ENCODE peak calls at places on chromosomes 3 and 15, in ten cellular contexts. One of them, this sample, is unnamed.

GRCh38 chr15:69675727-69676126 is 223.1 kb downstream of the RPLP1 start:
- DNase-seq in activated naive CD8-positive, alpha-beta T cell treated with anti-CD3 and anti-CD28 coated beads, Interleukin-2, amount 50 U/mL, for 24 hours: no peak
- DNase-seq in stimulated activated CD8-positive, alpha-beta memory T cell treated with anti-CD3 and anti-CD28 coated beads, Interleukin-12 subunit alpha, Interleukin-12 subunit beta, amount 100 ng/mL, for 1 hour: no peak
- DNase-seq in ureter: no peak
- DNase-seq in GM19239: no peak
- DNase-seq in A673: no peak
- DNase-seq in stimulated activated CD4-positive, alpha-beta T cell treated with anti-CD3 and anti-CD28 coated beads, Interleukin-2, amount 100 ng/mL, for 24 hours: no peak
- DNase-seq in GM04503: no peak
- DNase-seq in GF-D8: no peak
- DNase-seq in NB4: no peak
- DNase-seq in this sample: no peak

GRCh38 chr15:65944404-65944803 is 75.1 kb downstream of the RAB11A start:
- DNase-seq in activated naive CD8-positive, alpha-beta T cell treated with anti-CD3 and anti-CD28 coated beads, Interleukin-2, amount 50 U/mL, for 24 hours: no peak
- DNase-seq in stimulated activated CD8-positive, alpha-beta memory T cell treated with anti-CD3 and anti-CD28 coated beads, Interleukin-12 subunit alpha, Interleukin-12 subunit beta, amount 100 ng/mL, for 1 hour: no peak
- DNase-seq in ureter: no peak
- DNase-seq in GM19239: no peak
- DNase-seq in A673: no peak
- DNase-seq in stimulated activated CD4-positive, alpha-beta T cell treated with anti-CD3 and anti-CD28 coated beads, Interleukin-2, amount 100 ng/mL, for 24 hours: no peak
- DNase-seq in GM04503: no peak
- DNase-seq in GF-D8: no peak
- DNase-seq in NB4: no peak
- DNase-seq in this sample: no peak

GRCh38 chr3:120177151-120177550 is 82.9 kb upstream of the GSK3B start:
- DNase-seq in activated naive CD8-positive, alpha-beta T cell treated with anti-CD3 and anti-CD28 coated beads, Interleukin-2, amount 50 U/mL, for 24 hours: no peak
- DNase-seq in stimulated activated CD8-positive, alpha-beta memory T cell treated with anti-CD3 and anti-CD28 coated beads, Interleukin-12 subunit alpha, Interleukin-12 subunit beta, amount 100 ng/mL, for 1 hour: no peak
- DNase-seq in ureter: no peak
- DNase-seq in GM19239: no peak
- DNase-seq in A673: peak; percentile 18
- DNase-seq in stimulated activated CD4-positive, alpha-beta T cell treated with anti-CD3 and anti-CD28 coated beads, Interleukin-2, amount 100 ng/mL, for 24 hours: no peak
- DNase-seq in GM04503: peak; percentile 71
- DNase-seq in GF-D8: no peak
- DNase-seq in NB4: no peak
- DNase-seq in this sample: no peak

GRCh38 chr3:123110238-123110952 is 43.6 kb downstream of the PDIA5 start:
- DNase-seq in activated naive CD8-positive, alpha-beta T cell treated with anti-CD3 and anti-CD28 coated beads, Interleukin-2, amount 50 U/mL, for 24 hours: no peak
- DNase-seq in stimulated activated CD8-positive, alpha-beta memory T cell treated with anti-CD3 and anti-CD28 coated beads, Interleukin-12 subunit alpha, Interleukin-12 subunit beta, amount 100 ng/mL, for 1 hour: no peak
- DNase-seq in ureter: no peak
- DNase-seq in GM19239: no peak
- DNase-seq in A673: peak; percentile 80
- DNase-seq in stimulated activated CD4-positive, alpha-beta T cell treated with anti-CD3 and anti-CD28 coated beads, Interleukin-2, amount 100 ng/mL, for 24 hours: no peak
- DNase-seq in GM04503: no peak
- DNase-seq in GF-D8: no peak
- DNase-seq in NB4: no peak
- DNase-seq in this sample: no peak

GRCh38 chr3:172077197-172077734 is 37.9 kb downstream of the FNDC3B start:
- DNase-seq in activated naive CD8-positive, alpha-beta T cell treated with anti-CD3 and anti-CD28 coated beads, Interleukin-2, amount 50 U/mL, for 24 hours: no peak
- DNase-seq in stimulated activated CD8-positive, alpha-beta memory T cell treated with anti-CD3 and anti-CD28 coated beads, Interleukin-12 subunit alpha, Interleukin-12 subunit beta, amount 100 ng/mL, for 1 hour: no peak
- DNase-seq in ureter: no peak
- DNase-seq in GM19239: no peak
- DNase-seq in A673: no peak
- DNase-seq in stimulated activated CD4-positive, alpha-beta T cell treated with anti-CD3 and anti-CD28 coated beads, Interleukin-2, amount 100 ng/mL, for 24 hours: no peak
- DNase-seq in GM04503: no peak
- DNase-seq in GF-D8: no peak
- DNase-seq in NB4: no peak
- DNase-seq in this sample: no peak

GRCh38 chr15:68679161-68679560 is 100.4 kb downstream of the CORO2B start:
- DNase-seq in activated naive CD8-positive, alpha-beta T cell treated with anti-CD3 and anti-CD28 coated beads, Interleukin-2, amount 50 U/mL, for 24 hours: no peak
- DNase-seq in stimulated activated CD8-positive, alpha-beta memory T cell treated with anti-CD3 and anti-CD28 coated beads, Interleukin-12 subunit alpha, Interleukin-12 subunit beta, amount 100 ng/mL, for 1 hour: no peak
- DNase-seq in ureter: no peak
- DNase-seq in GM19239: no peak
- DNase-seq in A673: no peak
- DNase-seq in stimulated activated CD4-positive, alpha-beta T cell treated with anti-CD3 and anti-CD28 coated beads, Interleukin-2, amount 100 ng/mL, for 24 hours: no peak
- DNase-seq in GM04503: no peak
- DNase-seq in GF-D8: no peak
- DNase-seq in NB4: no peak
- DNase-seq in this sample: no peak

GRCh38 chr3:115912372-115912771 is 289.1 kb downstream of the GAP43 start:
- DNase-seq in activated naive CD8-positive, alpha-beta T cell treated with anti-CD3 and anti-CD28 coated beads, Interleukin-2, amount 50 U/mL, for 24 hours: no peak
- DNase-seq in stimulated activated CD8-positive, alpha-beta memory T cell treated with anti-CD3 and anti-CD28 coated beads, Interleukin-12 subunit alpha, Interleukin-12 subunit beta, amount 100 ng/mL, for 1 hour: no peak
- DNase-seq in ureter: no peak
- DNase-seq in GM19239: no peak
- DNase-seq in A673: no peak
- DNase-seq in stimulated activated CD4-positive, alpha-beta T cell treated with anti-CD3 and anti-CD28 coated beads, Interleukin-2, amount 100 ng/mL, for 24 hours: no peak
- DNase-seq in GM04503: no peak
- DNase-seq in GF-D8: no peak
- DNase-seq in NB4: no peak
- DNase-seq in this sample: no peak

GRCh38 chr3:176663376-176663775 is 533.9 kb downstream of the TBL1XR1 start:
- DNase-seq in activated naive CD8-positive, alpha-beta T cell treated with anti-CD3 and anti-CD28 coated beads, Interleukin-2, amount 50 U/mL, for 24 hours: no peak
- DNase-seq in stimulated activated CD8-positive, alpha-beta memory T cell treated with anti-CD3 and anti-CD28 coated beads, Interleukin-12 subunit alpha, Interleukin-12 subunit beta, amount 100 ng/mL, for 1 hour: no peak
- DNase-seq in ureter: no peak
- DNase-seq in GM19239: no peak
- DNase-seq in A673: no peak
- DNase-seq in stimulated activated CD4-positive, alpha-beta T cell treated with anti-CD3 and anti-CD28 coated beads, Interleukin-2, amount 100 ng/mL, for 24 hours: no peak
- DNase-seq in GM04503: no peak
- DNase-seq in GF-D8: no peak
- DNase-seq in NB4: no peak
- DNase-seq in this sample: no peak

GRCh38 chr3:186067360-186068242 is 41.3 kb downstream of the ETV5 start:
- DNase-seq in activated naive CD8-positive, alpha-beta T cell treated with anti-CD3 and anti-CD28 coated beads, Interleukin-2, amount 50 U/mL, for 24 hours: no peak
- DNase-seq in stimulated activated CD8-positive, alpha-beta memory T cell treated with anti-CD3 and anti-CD28 coated beads, Interleukin-12 subunit alpha, Interleukin-12 subunit beta, amount 100 ng/mL, for 1 hour: no peak
- DNase-seq in ureter: no peak
- DNase-seq in GM19239: peak; percentile 19
- DNase-seq in A673: no peak
- DNase-seq in stimulated activated CD4-positive, alpha-beta T cell treated with anti-CD3 and anti-CD28 coated beads, Interleukin-2, amount 100 ng/mL, for 24 hours: no peak
- DNase-seq in GM04503: no peak
- DNase-seq in GF-D8: no peak
- DNase-seq in NB4: no peak
- DNase-seq in this sample: no peak

GRCh38 chr15:68000754-68001153 is 53.4 kb upstream of the PIAS1 start:
- DNase-seq in activated naive CD8-positive, alpha-beta T cell treated with anti-CD3 and anti-CD28 coated beads, Interleukin-2, amount 50 U/mL, for 24 hours: no peak
- DNase-seq in stimulated activated CD8-positive, alpha-beta memory T cell treated with anti-CD3 and anti-CD28 coated beads, Interleukin-12 subunit alpha, Interleukin-12 subunit beta, amount 100 ng/mL, for 1 hour: no peak
- DNase-seq in ureter: no peak
- DNase-seq in GM19239: no peak
- DNase-seq in A673: no peak
- DNase-seq in stimulated activated CD4-positive, alpha-beta T cell treated with anti-CD3 and anti-CD28 coated beads, Interleukin-2, amount 100 ng/mL, for 24 hours: no peak
- DNase-seq in GM04503: no peak
- DNase-seq in GF-D8: no peak
- DNase-seq in NB4: no peak
- DNase-seq in this sample: no peak

GRCh38 chr3:195365371-195365770 is 77.4 kb downstream of the ACAP2 start:
- DNase-seq in activated naive CD8-positive, alpha-beta T cell treated with anti-CD3 and anti-CD28 coated beads, Interleukin-2, amount 50 U/mL, for 24 hours: no peak
- DNase-seq in stimulated activated CD8-positive, alpha-beta memory T cell treated with anti-CD3 and anti-CD28 coated beads, Interleukin-12 subunit alpha, Interleukin-12 subunit beta, amount 100 ng/mL, for 1 hour: no peak
- DNase-seq in ureter: no peak
- DNase-seq in GM19239: no peak
- DNase-seq in A673: no peak
- DNase-seq in stimulated activated CD4-positive, alpha-beta T cell treated with anti-CD3 and anti-CD28 coated beads, Interleukin-2, amount 100 ng/mL, for 24 hours: no peak
- DNase-seq in GM04503: no peak
- DNase-seq in GF-D8: no peak
- DNase-seq in NB4: no peak
- DNase-seq in this sample: no peak

GRCh38 chr15:77966540-77967290 is 110.8 kb downstream of the TBC1D2B start:
- DNase-seq in activated naive CD8-positive, alpha-beta T cell treated with anti-CD3 and anti-CD28 coated beads, Interleukin-2, amount 50 U/mL, for 24 hours: peak; percentile 63
- DNase-seq in stimulated activated CD8-positive, alpha-beta memory T cell treated with anti-CD3 and anti-CD28 coated beads, Interleukin-12 subunit alpha, Interleukin-12 subunit beta, amount 100 ng/mL, for 1 hour: peak; percentile 39
- DNase-seq in ureter: no peak
- DNase-seq in GM19239: no peak
- DNase-seq in A673: peak; percentile 56
- DNase-seq in stimulated activated CD4-positive, alpha-beta T cell treated with anti-CD3 and anti-CD28 coated beads, Interleukin-2, amount 100 ng/mL, for 24 hours: peak; percentile 63
- DNase-seq in GM04503: no peak
- DNase-seq in GF-D8: no peak
- DNase-seq in NB4: peak; percentile 71
- DNase-seq in this sample: no peak

GRCh38 chr3:48507256-48508061 is 3.5 kb upstream of the SHISA5 start:
- DNase-seq in activated naive CD8-positive, alpha-beta T cell treated with anti-CD3 and anti-CD28 coated beads, Interleukin-2, amount 50 U/mL, for 24 hours: peak; percentile 71
- DNase-seq in stimulated activated CD8-positive, alpha-beta memory T cell treated with anti-CD3 and anti-CD28 coated beads, Interleukin-12 subunit alpha, Interleukin-12 subunit beta, amount 100 ng/mL, for 1 hour: peak; percentile 68
- DNase-seq in ureter: peak; percentile 84
- DNase-seq in GM19239: peak; percentile 81
- DNase-seq in A673: peak; percentile 21
- DNase-seq in stimulated activated CD4-positive, alpha-beta T cell treated with anti-CD3 and anti-CD28 coated beads, Interleukin-2, amount 100 ng/mL, for 24 hours: peak; percentile 70
- DNase-seq in GM04503: peak; percentile 10
- DNase-seq in GF-D8: peak; percentile 27
- DNase-seq in NB4: peak; percentile 77
- DNase-seq in this sample: no peak

GRCh38 chr3:157394361-157394760 is 42.3 kb upstream of the PTX3 start:
- DNase-seq in activated naive CD8-positive, alpha-beta T cell treated with anti-CD3 and anti-CD28 coated beads, Interleukin-2, amount 50 U/mL, for 24 hours: no peak
- DNase-seq in stimulated activated CD8-positive, alpha-beta memory T cell treated with anti-CD3 and anti-CD28 coated beads, Interleukin-12 subunit alpha, Interleukin-12 subunit beta, amount 100 ng/mL, for 1 hour: no peak
- DNase-seq in ureter: no peak
- DNase-seq in GM19239: no peak
- DNase-seq in A673: no peak
- DNase-seq in stimulated activated CD4-positive, alpha-beta T cell treated with anti-CD3 and anti-CD28 coated beads, Interleukin-2, amount 100 ng/mL, for 24 hours: no peak
- DNase-seq in GM04503: no peak
- DNase-seq in GF-D8: no peak
- DNase-seq in NB4: no peak
- DNase-seq in this sample: no peak

GRCh38 chr15:94576889-94577533 is 345.6 kb downstream of the MCTP2 start:
- DNase-seq in activated naive CD8-positive, alpha-beta T cell treated with anti-CD3 and anti-CD28 coated beads, Interleukin-2, amount 50 U/mL, for 24 hours: peak; percentile 49
- DNase-seq in stimulated activated CD8-positive, alpha-beta memory T cell treated with anti-CD3 and anti-CD28 coated beads, Interleukin-12 subunit alpha, Interleukin-12 subunit beta, amount 100 ng/mL, for 1 hour: no peak
- DNase-seq in ureter: no peak
- DNase-seq in GM19239: peak; percentile 21
- DNase-seq in A673: peak; percentile 63
- DNase-seq in stimulated activated CD4-positive, alpha-beta T cell treated with anti-CD3 and anti-CD28 coated beads, Interleukin-2, amount 100 ng/mL, for 24 hours: peak; percentile 41
- DNase-seq in GM04503: no peak
- DNase-seq in GF-D8: no peak
- DNase-seq in NB4: peak; percentile 65
- DNase-seq in this sample: peak; percentile 19

GRCh38 chr3:60582285-60582684 is 669.0 kb downstream of the FHIT start:
- DNase-seq in activated naive CD8-positive, alpha-beta T cell treated with anti-CD3 and anti-CD28 coated beads, Interleukin-2, amount 50 U/mL, for 24 hours: no peak
- DNase-seq in stimulated activated CD8-positive, alpha-beta memory T cell treated with anti-CD3 and anti-CD28 coated beads, Interleukin-12 subunit alpha, Interleukin-12 subunit beta, amount 100 ng/mL, for 1 hour: no peak
- DNase-seq in ureter: no peak
- DNase-seq in GM19239: no peak
- DNase-seq in A673: no peak
- DNase-seq in stimulated activated CD4-positive, alpha-beta T cell treated with anti-CD3 and anti-CD28 coated beads, Interleukin-2, amount 100 ng/mL, for 24 hours: no peak
- DNase-seq in GM04503: no peak
- DNase-seq in GF-D8: no peak
- DNase-seq in NB4: no peak
- DNase-seq in this sample: no peak

GRCh38 chr3:140447991-140448390 is 229.9 kb upstream of the TRIM42 start:
- DNase-seq in activated naive CD8-positive, alpha-beta T cell treated with anti-CD3 and anti-CD28 coated beads, Interleukin-2, amount 50 U/mL, for 24 hours: no peak
- DNase-seq in stimulated activated CD8-positive, alpha-beta memory T cell treated with anti-CD3 and anti-CD28 coated beads, Interleukin-12 subunit alpha, Interleukin-12 subunit beta, amount 100 ng/mL, for 1 hour: no peak
- DNase-seq in ureter: no peak
- DNase-seq in GM19239: no peak
- DNase-seq in A673: no peak
- DNase-seq in stimulated activated CD4-positive, alpha-beta T cell treated with anti-CD3 and anti-CD28 coated beads, Interleukin-2, amount 100 ng/mL, for 24 hours: no peak
- DNase-seq in GM04503: no peak
- DNase-seq in GF-D8: no peak
- DNase-seq in NB4: no peak
- DNase-seq in this sample: no peak

GRCh38 chr15:48021336-48022086 is 99.3 kb upstream of the SLC24A5 start:
- DNase-seq in activated naive CD8-positive, alpha-beta T cell treated with anti-CD3 and anti-CD28 coated beads, Interleukin-2, amount 50 U/mL, for 24 hours: no peak
- DNase-seq in stimulated activated CD8-positive, alpha-beta memory T cell treated with anti-CD3 and anti-CD28 coated beads, Interleukin-12 subunit alpha, Interleukin-12 subunit beta, amount 100 ng/mL, for 1 hour: no peak
- DNase-seq in ureter: no peak
- DNase-seq in GM19239: no peak
- DNase-seq in A673: no peak
- DNase-seq in stimulated activated CD4-positive, alpha-beta T cell treated with anti-CD3 and anti-CD28 coated beads, Interleukin-2, amount 100 ng/mL, for 24 hours: no peak
- DNase-seq in GM04503: no peak
- DNase-seq in GF-D8: no peak
- DNase-seq in NB4: no peak
- DNase-seq in this sample: no peak

GRCh38 chr3:45553469-45553974 is 41.0 kb upstream of the LIMD1 start:
- DNase-seq in activated naive CD8-positive, alpha-beta T cell treated with anti-CD3 and anti-CD28 coated beads, Interleukin-2, amount 50 U/mL, for 24 hours: no peak
- DNase-seq in stimulated activated CD8-positive, alpha-beta memory T cell treated with anti-CD3 and anti-CD28 coated beads, Interleukin-12 subunit alpha, Interleukin-12 subunit beta, amount 100 ng/mL, for 1 hour: no peak
- DNase-seq in ureter: peak; percentile 64
- DNase-seq in GM19239: no peak
- DNase-seq in A673: no peak
- DNase-seq in stimulated activated CD4-positive, alpha-beta T cell treated with anti-CD3 and anti-CD28 coated beads, Interleukin-2, amount 100 ng/mL, for 24 hours: no peak
- DNase-seq in GM04503: no peak
- DNase-seq in GF-D8: peak; percentile 70
- DNase-seq in NB4: peak; percentile 52
- DNase-seq in this sample: no peak

GRCh38 chr3:194840661-194841514 is 155.2 kb downstream of the FAM43A start:
- DNase-seq in activated naive CD8-positive, alpha-beta T cell treated with anti-CD3 and anti-CD28 coated beads, Interleukin-2, amount 50 U/mL, for 24 hours: no peak
- DNase-seq in stimulated activated CD8-positive, alpha-beta memory T cell treated with anti-CD3 and anti-CD28 coated beads, Interleukin-12 subunit alpha, Interleukin-12 subunit beta, amount 100 ng/mL, for 1 hour: no peak
- DNase-seq in ureter: no peak
- DNase-seq in GM19239: no peak
- DNase-seq in A673: peak; percentile 29
- DNase-seq in stimulated activated CD4-positive, alpha-beta T cell treated with anti-CD3 and anti-CD28 coated beads, Interleukin-2, amount 100 ng/mL, for 24 hours: no peak
- DNase-seq in GM04503: no peak
- DNase-seq in GF-D8: no peak
- DNase-seq in NB4: peak; percentile 55
- DNase-seq in this sample: no peak

GRCh38 chr3:12471228-12471627 is 13.1 kb upstream of the TSEN2 start:
- DNase-seq in activated naive CD8-positive, alpha-beta T cell treated with anti-CD3 and anti-CD28 coated beads, Interleukin-2, amount 50 U/mL, for 24 hours: peak; percentile 70
- DNase-seq in stimulated activated CD8-positive, alpha-beta memory T cell treated with anti-CD3 and anti-CD28 coated beads, Interleukin-12 subunit alpha, Interleukin-12 subunit beta, amount 100 ng/mL, for 1 hour: no peak
- DNase-seq in ureter: peak; percentile 72
- DNase-seq in GM19239: no peak
- DNase-seq in A673: no peak
- DNase-seq in stimulated activated CD4-positive, alpha-beta T cell treated with anti-CD3 and anti-CD28 coated beads, Interleukin-2, amount 100 ng/mL, for 24 hours: peak; percentile 61
- DNase-seq in GM04503: no peak
- DNase-seq in GF-D8: no peak
- DNase-seq in NB4: peak; percentile 50
- DNase-seq in this sample: no peak

GRCh38 chr3:167882057-167882667 is 146.6 kb downstream of the SERPINI1 start:
- DNase-seq in activated naive CD8-positive, alpha-beta T cell treated with anti-CD3 and anti-CD28 coated beads, Interleukin-2, amount 50 U/mL, for 24 hours: no peak
- DNase-seq in stimulated activated CD8-positive, alpha-beta memory T cell treated with anti-CD3 and anti-CD28 coated beads, Interleukin-12 subunit alpha, Interleukin-12 subunit beta, amount 100 ng/mL, for 1 hour: no peak
- DNase-seq in ureter: no peak
- DNase-seq in GM19239: peak; percentile 9
- DNase-seq in A673: peak; percentile 54
- DNase-seq in stimulated activated CD4-positive, alpha-beta T cell treated with anti-CD3 and anti-CD28 coated beads, Interleukin-2, amount 100 ng/mL, for 24 hours: no peak
- DNase-seq in GM04503: peak; percentile 6
- DNase-seq in GF-D8: peak; percentile 33
- DNase-seq in NB4: peak; percentile 59
- DNase-seq in this sample: peak; percentile 40

GRCh38 chr3:176041812-176042211 is 1155.5 kb downstream of the TBL1XR1 start:
- DNase-seq in activated naive CD8-positive, alpha-beta T cell treated with anti-CD3 and anti-CD28 coated beads, Interleukin-2, amount 50 U/mL, for 24 hours: no peak
- DNase-seq in stimulated activated CD8-positive, alpha-beta memory T cell treated with anti-CD3 and anti-CD28 coated beads, Interleukin-12 subunit alpha, Interleukin-12 subunit beta, amount 100 ng/mL, for 1 hour: no peak
- DNase-seq in ureter: no peak
- DNase-seq in GM19239: no peak
- DNase-seq in A673: no peak
- DNase-seq in stimulated activated CD4-positive, alpha-beta T cell treated with anti-CD3 and anti-CD28 coated beads, Interleukin-2, amount 100 ng/mL, for 24 hours: no peak
- DNase-seq in GM04503: peak; percentile 16
- DNase-seq in GF-D8: no peak
- DNase-seq in NB4: no peak
- DNase-seq in this sample: no peak

GRCh38 chr3:52939600-52939999 is 42.3 kb upstream of the STIMATE start:
- DNase-seq in activated naive CD8-positive, alpha-beta T cell treated with anti-CD3 and anti-CD28 coated beads, Interleukin-2, amount 50 U/mL, for 24 hours: no peak
- DNase-seq in stimulated activated CD8-positive, alpha-beta memory T cell treated with anti-CD3 and anti-CD28 coated beads, Interleukin-12 subunit alpha, Interleukin-12 subunit beta, amount 100 ng/mL, for 1 hour: no peak
- DNase-seq in ureter: no peak
- DNase-seq in GM19239: no peak
- DNase-seq in A673: no peak
- DNase-seq in stimulated activated CD4-positive, alpha-beta T cell treated with anti-CD3 and anti-CD28 coated beads, Interleukin-2, amount 100 ng/mL, for 24 hours: no peak
- DNase-seq in GM04503: no peak
- DNase-seq in GF-D8: no peak
- DNase-seq in NB4: no peak
- DNase-seq in this sample: no peak

GRCh38 chr3:53198256-53198977 is 37.4 kb downstream of the PRKCD start:
- DNase-seq in activated naive CD8-positive, alpha-beta T cell treated with anti-CD3 and anti-CD28 coated beads, Interleukin-2, amount 50 U/mL, for 24 hours: no peak
- DNase-seq in stimulated activated CD8-positive, alpha-beta memory T cell treated with anti-CD3 and anti-CD28 coated beads, Interleukin-12 subunit alpha, Interleukin-12 subunit beta, amount 100 ng/mL, for 1 hour: no peak
- DNase-seq in ureter: no peak
- DNase-seq in GM19239: no peak
- DNase-seq in A673: no peak
- DNase-seq in stimulated activated CD4-positive, alpha-beta T cell treated with anti-CD3 and anti-CD28 coated beads, Interleukin-2, amount 100 ng/mL, for 24 hours: no peak
- DNase-seq in GM04503: no peak
- DNase-seq in GF-D8: no peak
- DNase-seq in NB4: no peak
- DNase-seq in this sample: no peak

GRCh38 chr3:192899540-192899982 is 18.1 kb downstream of the MB21D2 start:
- DNase-seq in activated naive CD8-positive, alpha-beta T cell treated with anti-CD3 and anti-CD28 coated beads, Interleukin-2, amount 50 U/mL, for 24 hours: peak; percentile 11
- DNase-seq in stimulated activated CD8-positive, alpha-beta memory T cell treated with anti-CD3 and anti-CD28 coated beads, Interleukin-12 subunit alpha, Interleukin-12 subunit beta, amount 100 ng/mL, for 1 hour: no peak
- DNase-seq in ureter: no peak
- DNase-seq in GM19239: no peak
- DNase-seq in A673: no peak
- DNase-seq in stimulated activated CD4-positive, alpha-beta T cell treated with anti-CD3 and anti-CD28 coated beads, Interleukin-2, amount 100 ng/mL, for 24 hours: no peak
- DNase-seq in GM04503: peak; percentile 91
- DNase-seq in GF-D8: no peak
- DNase-seq in NB4: no peak
- DNase-seq in this sample: no peak

This sample was measured in KG1.